ENCODE peak calls at places on chromosomes 12 and 14, in six cellular contexts. One of them, this sample, is unnamed.

GRCh38 chr14:77761205-77761931 is 412 bp upstream of the SNW1 start:
- DNase-seq in esophagus squamous epithelium: no peak
- DNase-seq in HepG2: peak; percentile 62
- DNase-seq in mesendoderm: peak; percentile 78
- DNase-seq in Karpas-422: peak; percentile 51
- DNase-seq in A549: peak; percentile 66
- DNase-seq in this sample: no peak

GRCh38 chr12:47768323-47768811 is 4.7 kb upstream of the SLC48A1 start:
- DNase-seq in esophagus squamous epithelium: no peak
- DNase-seq in HepG2: peak; percentile 86
- DNase-seq in mesendoderm: peak; percentile 84
- DNase-seq in Karpas-422: no peak
- DNase-seq in A549: peak; percentile 51
- DNase-seq in this sample: no peak

GRCh38 chr14:101739446-101740141 is 21.9 kb upstream of the PPP2R5C start:
- DNase-seq in esophagus squamous epithelium: no peak
- DNase-seq in HepG2: no peak
- DNase-seq in mesendoderm: no peak
- DNase-seq in Karpas-422: no peak
- DNase-seq in A549: no peak
- DNase-seq in this sample: no peak

GRCh38 chr14:51447411-51447810 is 204.3 kb upstream of the FRMD6 start:
- DNase-seq in esophagus squamous epithelium: no peak
- DNase-seq in HepG2: no peak
- DNase-seq in mesendoderm: no peak
- DNase-seq in Karpas-422: no peak
- DNase-seq in A549: no peak
- DNase-seq in this sample: no peak

GRCh38 chr12:109670647-109671046 is 43.0 kb upstream of the FAM222A start:
- DNase-seq in esophagus squamous epithelium: no peak
- DNase-seq in HepG2: no peak
- DNase-seq in mesendoderm: no peak
- DNase-seq in Karpas-422: no peak
- DNase-seq in A549: no peak
- DNase-seq in this sample: no peak

GRCh38 chr12:51846911-51847829 is 1.3 kb downstream of the FIGNL2 start:
- DNase-seq in esophagus squamous epithelium: no peak
- DNase-seq in HepG2: no peak
- DNase-seq in mesendoderm: peak; percentile 81
- DNase-seq in Karpas-422: no peak
- DNase-seq in A549: no peak
- DNase-seq in this sample: no peak

GRCh38 chr12:1616233-1617066 is 12.6 kb upstream of the WNT5B start:
- DNase-seq in esophagus squamous epithelium: no peak
- DNase-seq in HepG2: no peak
- DNase-seq in mesendoderm: no peak
- DNase-seq in Karpas-422: no peak
- DNase-seq in A549: no peak
- DNase-seq in this sample: no peak

GRCh38 chr12:42530284-42530683 is 59.3 kb downstream of the PRICKLE1 start:
- DNase-seq in esophagus squamous epithelium: no peak
- DNase-seq in HepG2: no peak
- DNase-seq in mesendoderm: no peak
- DNase-seq in Karpas-422: no peak
- DNase-seq in A549: no peak
- DNase-seq in this sample: no peak

GRCh38 chr14:52960627-52961026 is 9.8 kb upstream of the FERMT2 start:
- DNase-seq in esophagus squamous epithelium: no peak
- DNase-seq in HepG2: no peak
- DNase-seq in mesendoderm: no peak
- DNase-seq in Karpas-422: no peak
- DNase-seq in A549: no peak
- DNase-seq in this sample: no peak

GRCh38 chr14:103280278-103280917 is 53.6 kb upstream of the EIF5 start:
- DNase-seq in esophagus squamous epithelium: no peak
- DNase-seq in HepG2: no peak
- DNase-seq in mesendoderm: no peak
- DNase-seq in Karpas-422: no peak
- DNase-seq in A549: no peak
- DNase-seq in this sample: no peak

GRCh38 chr14:55514819-55515470 is 65.1 kb upstream of the KTN1 start:
- DNase-seq in esophagus squamous epithelium: no peak
- DNase-seq in HepG2: no peak
- DNase-seq in mesendoderm: no peak
- DNase-seq in Karpas-422: no peak
- DNase-seq in A549: no peak
- DNase-seq in this sample: no peak

GRCh38 chr12:19093218-19093617 is 36.3 kb upstream of the PLEKHA5 start:
- DNase-seq in esophagus squamous epithelium: no peak
- DNase-seq in HepG2: no peak
- DNase-seq in mesendoderm: no peak
- DNase-seq in Karpas-422: no peak
- DNase-seq in A549: no peak
- DNase-seq in this sample: no peak

GRCh38 chr12:31466768-31467167 is 124.2 kb downstream of the DENND5B start:
- DNase-seq in esophagus squamous epithelium: no peak
- DNase-seq in HepG2: no peak
- DNase-seq in mesendoderm: no peak
- DNase-seq in Karpas-422: no peak
- DNase-seq in A549: no peak
- DNase-seq in this sample: no peak

GRCh38 chr14:76811561-76811960 is 1.1 kb downstream of the ANGEL1 start:
- DNase-seq in esophagus squamous epithelium: no peak
- DNase-seq in HepG2: no peak
- DNase-seq in mesendoderm: no peak
- DNase-seq in Karpas-422: peak; percentile 72
- DNase-seq in A549: no peak
- DNase-seq in this sample: no peak

DNA sequence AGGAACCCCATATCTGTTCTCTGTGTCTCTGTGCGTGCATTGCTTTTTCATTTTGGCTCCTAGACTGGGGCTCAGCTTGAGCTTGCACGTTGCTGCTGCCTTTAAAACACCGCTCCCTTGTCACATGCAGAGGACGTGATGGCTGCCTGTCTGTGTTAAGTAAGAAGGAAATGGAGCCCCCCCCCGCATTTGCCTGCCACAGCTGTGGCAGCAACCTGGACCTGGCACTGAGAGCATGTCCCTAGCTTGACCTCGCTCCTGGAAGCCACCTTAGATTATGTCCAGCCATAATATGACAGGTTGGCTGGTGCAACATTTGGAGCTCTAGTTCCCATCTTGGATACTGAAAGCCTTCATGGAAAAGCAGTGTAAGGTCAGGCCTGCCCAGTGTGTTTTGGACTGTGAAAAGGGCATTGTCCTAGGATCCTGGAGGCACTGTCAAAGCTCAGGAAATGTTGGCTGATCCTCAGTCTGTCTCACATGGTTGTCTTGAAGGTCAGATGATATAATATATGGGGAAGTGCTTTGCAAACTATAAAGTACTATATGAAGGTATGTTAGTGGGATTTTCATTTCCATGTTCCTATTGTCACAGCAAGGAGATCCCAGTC is 73.8 kb downstream of the PRKCH start:
- DNase-seq in esophagus squamous epithelium: no peak
- DNase-seq in HepG2: no peak
- DNase-seq in mesendoderm: no peak
- DNase-seq in Karpas-422: no peak
- DNase-seq in A549: no peak
- DNase-seq in this sample: no peak
- H3K4me1 ChIP-seq in esophagus squamous epithelium: peaks cover 49% of the 10 kb centered on the region
- H3K4me1 ChIP-seq in HepG2: no peaks in the 10 kb centered on the region
- H3K4me1 ChIP-seq in mesendoderm: peaks cover 6% of the 10 kb centered on the region
- H3K4me1 ChIP-seq in Karpas-422: peaks cover 18% of the 10 kb centered on the region
- H3K4me1 ChIP-seq in A549: no peaks in the 10 kb centered on the region
- H3K4me1 ChIP-seq in this sample: no peaks in the 10 kb centered on the region

GRCh38 chr12:69996722-69997121 is 171.7 kb downstream of the MYRFL start:
- DNase-seq in esophagus squamous epithelium: no peak
- DNase-seq in HepG2: no peak
- DNase-seq in mesendoderm: no peak
- DNase-seq in Karpas-422: no peak
- DNase-seq in A549: no peak
- DNase-seq in this sample: no peak
- H3K27ac ChIP-seq in esophagus squamous epithelium: no peak overlapping the region
- H3K27ac ChIP-seq in HepG2: no peak overlapping the region
- H3K27ac ChIP-seq in mesendoderm: no peak overlapping the region
- H3K27ac ChIP-seq in Karpas-422: no peak overlapping the region
- H3K27ac ChIP-seq in A549: no peak overlapping the region
- H3K27ac ChIP-seq in this sample: no peak overlapping the region

GRCh38 chr14:49852351-49853157 is at the start of gene NEMF:
- DNase-seq in esophagus squamous epithelium: peak; percentile 22
- DNase-seq in HepG2: peak; percentile 87
- DNase-seq in mesendoderm: peak; percentile 95
- DNase-seq in Karpas-422: peak; percentile 97
- DNase-seq in A549: peak; percentile 92
- DNase-seq in this sample: no peak

GRCh38 chr14:49853158-49853477 is 530 bp upstream of the NEMF start:
- DNase-seq in esophagus squamous epithelium: no peak
- DNase-seq in HepG2: no peak
- DNase-seq in mesendoderm: no peak
- DNase-seq in Karpas-422: no peak
- DNase-seq in A549: no peak
- DNase-seq in this sample: no peak

GRCh38 chr14:49857427-49858003 is 4.9 kb upstream of the NEMF start:
- DNase-seq in esophagus squamous epithelium: no peak
- DNase-seq in HepG2: no peak
- DNase-seq in mesendoderm: no peak
- DNase-seq in Karpas-422: peak; percentile 71
- DNase-seq in A549: no peak
- DNase-seq in this sample: no peak

GRCh38 chr14:49849213-49849847 is 3.3 kb downstream of the NEMF start:
- DNase-seq in esophagus squamous epithelium: no peak
- DNase-seq in HepG2: no peak
- DNase-seq in mesendoderm: no peak
- DNase-seq in Karpas-422: peak; percentile 39
- DNase-seq in A549: no peak
- DNase-seq in this sample: no peak

GRCh38 chr14:49853572-49854375 is 1.2 kb upstream of the NEMF start:
- DNase-seq in esophagus squamous epithelium: peak; percentile 25
- DNase-seq in HepG2: peak; percentile 86
- DNase-seq in mesendoderm: peak; percentile 90
- DNase-seq in Karpas-422: peak; percentile 80
- DNase-seq in A549: peak; percentile 93
- DNase-seq in this sample: peak; percentile 87
- H3K4me3 ChIP-seq in esophagus squamous epithelium: peak overlapping the region; percentile 76
- H3K4me3 ChIP-seq in HepG2: peak overlapping the region; percentile 97
- H3K4me3 ChIP-seq in mesendoderm: no peak overlapping the region
- H3K4me3 ChIP-seq in Karpas-422: peak overlapping the region; percentile 87
- H3K4me3 ChIP-seq in A549: peak overlapping the region; percentile 97
- H3K4me3 ChIP-seq in this sample: peak overlapping the region; percentile 81

GRCh38 chr14:64915797-64916196 is 1.5 kb downstream of the CHURC1 start:
- DNase-seq in esophagus squamous epithelium: no peak
- DNase-seq in HepG2: no peak
- DNase-seq in mesendoderm: no peak
- DNase-seq in Karpas-422: no peak
- DNase-seq in A549: no peak
- DNase-seq in this sample: no peak

GRCh38 chr14:64912256-64912655 is 2.0 kb upstream of the CHURC1 start:
- DNase-seq in esophagus squamous epithelium: no peak
- DNase-seq in HepG2: no peak
- DNase-seq in mesendoderm: no peak
- DNase-seq in Karpas-422: no peak
- DNase-seq in A549: no peak
- DNase-seq in this sample: no peak

GRCh38 chr14:64918216-64918615 is 4.0 kb downstream of the CHURC1 start:
- DNase-seq in esophagus squamous epithelium: no peak
- DNase-seq in HepG2: no peak
- DNase-seq in mesendoderm: no peak
- DNase-seq in Karpas-422: no peak
- DNase-seq in A549: no peak
- DNase-seq in this sample: no peak

GRCh38 chr14:64914237-64914971 is at the start of gene CHURC1:
- DNase-seq in esophagus squamous epithelium: peak; percentile 82
- DNase-seq in HepG2: peak; percentile 95
- DNase-seq in mesendoderm: peak; percentile 99
- DNase-seq in Karpas-422: peak; percentile 100
- DNase-seq in A549: peak; percentile 99
- DNase-seq in this sample: peak; percentile 100

GRCh38 chr14:64915025-64915424 is 770 bp downstream of the CHURC1 start:
- DNase-seq in esophagus squamous epithelium: no peak
- DNase-seq in HepG2: no peak
- DNase-seq in mesendoderm: no peak
- DNase-seq in Karpas-422: no peak
- DNase-seq in A549: no peak
- DNase-seq in this sample: no peak
- H3K4me1 ChIP-seq in esophagus squamous epithelium: peaks cover 52% of the 10 kb centered on the region
- H3K4me1 ChIP-seq in HepG2: peaks cover 38% of the 10 kb centered on the region
- H3K4me1 ChIP-seq in mesendoderm: peaks cover 2% of the 10 kb centered on the region
- H3K4me1 ChIP-seq in Karpas-422: peaks cover 26% of the 10 kb centered on the region
- H3K4me1 ChIP-seq in A549: peaks cover 35% of the 10 kb centered on the region
- H3K4me1 ChIP-seq in this sample: peaks cover 34% of the 10 kb centered on the region

GRCh38 chr12:107248187-107248586 is 154.8 kb upstream of the CRY1 start:
- DNase-seq in esophagus squamous epithelium: no peak
- DNase-seq in HepG2: peak; percentile 40
- DNase-seq in mesendoderm: no peak
- DNase-seq in Karpas-422: no peak
- DNase-seq in A549: no peak
- DNase-seq in this sample: no peak

GRCh38 chr12:107244584-107244983 is 151.2 kb upstream of the CRY1 start:
- DNase-seq in esophagus squamous epithelium: no peak
- DNase-seq in HepG2: no peak
- DNase-seq in mesendoderm: no peak
- DNase-seq in Karpas-422: no peak
- DNase-seq in A549: no peak
- DNase-seq in this sample: no peak

GRCh38 chr12:107243316-107243715 is 150.0 kb upstream of the CRY1 start:
- DNase-seq in esophagus squamous epithelium: no peak
- DNase-seq in HepG2: no peak
- DNase-seq in mesendoderm: no peak
- DNase-seq in Karpas-422: no peak
- DNase-seq in A549: no peak
- DNase-seq in this sample: no peak

GRCh38 chr12:107251288-107251687 is 157.9 kb upstream of the CRY1 start:
- DNase-seq in esophagus squamous epithelium: no peak
- DNase-seq in HepG2: no peak
- DNase-seq in mesendoderm: no peak
- DNase-seq in Karpas-422: no peak
- DNase-seq in A549: no peak
- DNase-seq in this sample: no peak

DNA sequence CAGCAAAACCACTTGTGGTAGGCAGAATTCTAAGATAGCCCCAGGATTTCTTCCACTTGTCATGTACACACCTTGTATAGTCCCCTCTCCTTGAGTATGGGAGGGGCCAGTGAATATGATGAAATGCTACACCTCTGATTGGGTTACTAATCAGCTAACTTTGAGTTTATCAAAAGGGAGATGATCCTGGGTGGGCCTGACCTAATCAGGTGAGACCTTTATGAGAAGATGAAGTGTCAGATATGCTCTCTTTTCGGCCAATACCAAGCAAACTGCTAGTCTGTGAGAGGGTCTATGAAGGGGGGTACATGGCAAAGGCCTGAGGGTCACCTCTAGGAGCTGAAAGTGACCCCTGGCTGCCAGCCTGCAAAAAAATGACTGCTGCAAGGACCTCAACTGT is 154.3 kb upstream of the CRY1 start:
- DNase-seq in esophagus squamous epithelium: no peak
- DNase-seq in HepG2: no peak
- DNase-seq in mesendoderm: no peak
- DNase-seq in Karpas-422: no peak
- DNase-seq in A549: no peak
- DNase-seq in this sample: no peak
- H3K27ac ChIP-seq in esophagus squamous epithelium: no peak overlapping the region
- H3K27ac ChIP-seq in HepG2: no peak overlapping the region
- H3K27ac ChIP-seq in mesendoderm: no peak overlapping the region
- H3K27ac ChIP-seq in Karpas-422: no peak overlapping the region
- H3K27ac ChIP-seq in A549: no peak overlapping the region
- H3K27ac ChIP-seq in this sample: no peak overlapping the region

GRCh38 chr12:56632701-56633464 is 2.8 kb upstream of the BAZ2A start:
- DNase-seq in esophagus squamous epithelium: no peak
- DNase-seq in HepG2: no peak
- DNase-seq in mesendoderm: no peak
- DNase-seq in Karpas-422: no peak
- DNase-seq in A549: no peak
- DNase-seq in this sample: no peak
- H3K4me3 ChIP-seq in esophagus squamous epithelium: peak overlapping the region; percentile 95
- H3K4me3 ChIP-seq in HepG2: peak overlapping the region; percentile 4
- H3K4me3 ChIP-seq in mesendoderm: no peak overlapping the region
- H3K4me3 ChIP-seq in Karpas-422: peak overlapping the region; percentile 74
- H3K4me3 ChIP-seq in A549: no peak overlapping the region
- H3K4me3 ChIP-seq in this sample: peak overlapping the region; percentile 93

This sample was measured in ascending aorta.